ENCODE peak calls at places on chromosome 13, in six cellular contexts. N is heart right ventricle, K is BE2C, M is choroid plexus epithelial cell, W is transverse colon, L is MM.1S. D is an unnamed sample.

GRCh38 chr13:34833562-34834182 is 108.4 kb upstream of the NBEA start:
- DNase-seq in L (no peak), M (peak), N (no peak), K (no peak), W (no peak), D (no peak)

GRCh38 chr13:27461940-27462584 is 11.7 kb upstream of the MTIF3 start:
- DNase-seq in K (no peak), L (no peak), W (no peak), N (no peak), M (no peak), D (no peak)

GRCh38 chr13:28729541-28729940 is 10.8 kb upstream of the SLC46A3 start:
- DNase-seq in W (no peak), N (no peak), L (no peak), K (no peak), M (no peak), D (no peak)

GRCh38 chr13:113815151-113816058 is 48.5 kb downstream of the GAS6 start:
- DNase-seq in K (no peak), W (no peak), N (no peak), M (no peak), L (no peak), D (no peak)

GRCh38 chr13:111948811-111949210 is 118.1 kb upstream of the SOX1 start:
- DNase-seq in L (no peak), W (no peak), N (no peak), K (no peak), M (no peak), D (no peak)

GRCh38 chr13:112984954-112985802 is 16.2 kb downstream of the MCF2L start:
- DNase-seq in N (no peak), W (peak), L (no peak), M (no peak), K (no peak), D (no peak)

GRCh38 chr13:50842246-50842645 is 1.2 kb downstream of the DLEU7 start:
- DNase-seq in K (peak), W (no peak), M (no peak), L (no peak), N (no peak), D (no peak)

GRCh38 chr13:110014719-110015118 is 228.3 kb upstream of the IRS2 start:
- DNase-seq in L (no peak), N (no peak), W (no peak), K (no peak), M (peak), D (peak)

GRCh38 chr13:112972867-112973576 is 4.0 kb downstream of the MCF2L start:
- DNase-seq in K (no peak), L (no peak), W (peak), N (no peak), M (no peak), D (no peak)

GRCh38 chr13:104954210-104954609 is 1581.3 kb downstream of the EFNB2 start:
- DNase-seq in K (no peak), L (no peak), M (peak), W (no peak), N (no peak), D (no peak)

GRCh38 chr13:42266464-42266863 is 5.5 kb upstream of the AKAP11 start:
- DNase-seq in L (no peak), M (peak), N (no peak), W (no peak), K (no peak), D (peak)

DNA sequence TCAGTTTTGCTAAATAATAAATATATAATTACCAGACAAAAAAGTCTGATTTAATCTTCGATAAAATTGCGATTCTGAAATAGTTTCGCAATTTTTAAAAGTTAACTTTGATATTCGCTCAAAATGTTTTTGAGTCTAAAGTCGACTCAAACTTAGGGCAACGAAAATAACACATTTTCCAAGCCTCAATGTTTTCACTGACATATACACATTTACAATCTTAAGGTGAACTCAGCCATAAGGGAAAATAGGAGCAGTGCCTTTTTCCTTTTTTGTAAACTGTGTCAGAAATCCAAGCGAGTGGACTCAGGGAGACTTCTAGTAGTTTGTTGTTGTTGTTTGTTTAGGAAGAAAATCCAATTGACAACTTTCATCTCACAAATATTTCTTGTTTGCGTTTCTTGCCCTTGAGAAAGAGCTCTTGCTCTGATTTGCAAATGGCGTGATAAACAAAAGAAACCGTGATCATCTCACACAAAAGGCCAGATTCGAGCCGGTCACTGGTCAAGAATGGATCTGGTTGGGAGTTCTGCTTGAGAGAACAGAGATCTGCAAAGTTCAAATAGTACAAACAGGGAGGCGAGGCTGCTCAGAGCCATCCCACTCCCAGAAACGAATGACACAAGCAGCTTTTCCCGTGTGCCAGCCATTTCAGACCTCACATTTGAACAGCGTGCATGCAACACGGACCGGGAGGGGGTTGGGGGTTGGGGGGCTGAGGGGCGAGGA is 2.1 kb downstream of the SOX21 start:
- DNase-seq in M (no peak), L (no peak), W (no peak), N (no peak), K (no peak), D (peak)
- H3K4me3 ChIP-seq in M (no peak), L (no peak), W (peak), N (no peak), K (no peak), D (no peak)

GRCh38 chr13:30551194-30551593 is 66.5 kb upstream of the USPL1 start:
- DNase-seq in W (no peak), L (peak), N (no peak), K (no peak), M (peak), D (peak)
- TF ChIP-seq CTCF in W (peak), L (peak), N (no peak), K (peak), M (peak), D (peak)

DNA sequence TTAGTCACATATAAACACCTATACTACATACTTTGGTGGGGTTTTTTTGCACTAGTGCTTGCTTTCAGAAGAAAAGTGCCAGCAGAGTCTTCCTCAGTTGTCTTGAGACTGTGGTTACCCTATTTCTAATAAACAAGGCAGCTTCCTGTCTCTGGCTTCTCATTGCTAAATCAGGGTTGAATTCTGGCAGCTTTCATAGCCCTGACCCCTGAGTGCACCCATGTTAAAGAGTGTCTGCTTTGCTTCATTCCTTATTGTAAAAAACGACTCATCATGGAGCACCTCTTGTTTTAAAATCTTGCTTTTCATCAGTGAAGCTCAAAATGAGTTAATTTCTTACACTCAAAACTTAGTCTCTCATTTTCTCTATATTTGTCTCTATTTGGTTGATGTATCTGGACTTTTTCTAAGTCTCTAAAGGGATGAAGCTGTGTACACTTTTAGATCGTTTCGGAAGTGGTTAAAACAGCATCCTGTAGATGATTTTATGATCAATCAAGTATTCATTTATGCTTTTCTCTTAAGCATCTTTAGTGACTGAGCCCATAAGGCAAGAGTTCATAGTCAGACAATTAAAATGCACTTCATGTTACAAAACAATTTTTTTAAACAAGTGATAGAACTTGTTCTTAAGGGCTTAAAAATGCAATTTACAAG is 72.1 kb downstream of the KLF12 start:
- DNase-seq in K (no peak), W (no peak), M (peak), L (peak), N (no peak), D (peak)
- H3K4me3 ChIP-seq in K (no peak), W (no peak), M (no peak), L (peak), N (no peak), D (no peak)

DNA sequence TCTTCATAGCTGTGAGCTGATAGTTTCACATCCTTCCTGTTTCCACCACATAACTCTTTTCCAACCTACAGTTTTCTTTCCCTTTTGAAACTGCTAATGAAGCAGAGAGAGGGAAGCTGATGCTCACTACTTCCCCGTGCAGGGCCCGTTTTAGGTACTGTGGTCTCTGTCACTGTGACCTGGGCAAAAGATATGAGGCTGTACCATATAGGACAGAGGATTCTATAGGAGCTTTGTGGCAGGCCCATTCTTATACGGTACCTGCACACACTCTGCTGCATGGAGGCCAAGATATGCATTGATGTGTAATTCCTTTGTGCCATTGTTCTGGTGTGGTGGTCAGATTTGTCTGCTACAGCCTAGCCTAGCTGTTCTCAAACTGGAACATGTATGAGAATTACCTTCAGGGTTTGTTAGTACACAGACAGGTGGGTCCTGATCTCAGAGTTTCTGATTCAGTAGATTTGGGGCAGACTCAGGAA is 577.3 kb downstream of the LMO7 start:
- DNase-seq in W (no peak), N (no peak), M (no peak), K (no peak), L (peak), D (no peak)
- TF ChIP-seq CTCF in W (no peak), N (no peak), M (no peak), K (no peak), L (no peak), D (no peak)

GRCh38 chr13:95684463-95684862 is 7.5 kb downstream of the DNAJC3 start:
- DNase-seq in N (no peak), L (no peak), W (no peak), K (no peak), M (no peak), D (no peak)

GRCh38 chr13:95689582-95689926 is 12.6 kb downstream of the DNAJC3 start:
- DNase-seq in N (no peak), W (no peak), M (no peak), L (no peak), K (no peak), D (no peak)
- H3K4me3 ChIP-seq in N (no peak), W (no peak), M (no peak), L (no peak), K (no peak), D (no peak)

GRCh38 chr13:86741762-86742285 is 929.3 kb upstream of the SLITRK5 start:
- DNase-seq in K (no peak), M (peak), L (no peak), W (no peak), N (no peak), D (peak)
- TF ChIP-seq CTCF in K (no peak), M (peak), L (no peak), W (no peak), N (no peak), D (peak)

D was measured in astrocyte of the spinal cord.